ENCODE peak calls at places on chromosomes 3 and 15, in ten cellular contexts. O, N, A, H, S, F, I, T, J and Y are unnamed samples.

GRCh38 chr15:84921121-84921520 is 36.7 kb downstream of the SLC28A1 start:
- DNase-seq in O (peak), N (no peak), A (no peak), H (no peak), S (no peak), F (no peak), I (no peak), T (no peak), J (no peak), Y (no peak)

GRCh38 chr3:99023590-99024192 is 122.2 kb upstream of the DCBLD2 start:
- DNase-seq in O (peak), N (no peak), A (no peak), H (peak), S (no peak), F (peak), I (peak), T (no peak), J (peak), Y (peak)

GRCh38 chr15:58934521-58934920 is 1.0 kb upstream of the SLTM start:
- DNase-seq in O (peak), N (no peak), A (no peak), H (no peak), S (no peak), F (peak), I (no peak), T (no peak), J (no peak), Y (no peak)

GRCh38 chr3:129834580-129834979 is 58.9 kb downstream of the TMCC1 start:
- DNase-seq in O (no peak), N (no peak), A (no peak), H (no peak), S (no peak), F (peak), I (no peak), T (no peak), J (no peak), Y (no peak)

GRCh38 chr15:63322541-63322940 is 45.1 kb downstream of the APH1B start:
- DNase-seq in O (no peak), N (no peak), A (no peak), H (peak), S (no peak), F (peak), I (no peak), T (no peak), J (peak), Y (no peak)

GRCh38 chr3:126746395-126747177 is 42.5 kb downstream of the CHCHD6 start:
- DNase-seq in O (peak), N (no peak), A (no peak), H (no peak), S (no peak), F (peak), I (no peak), T (no peak), J (peak), Y (peak)

GRCh38 chr3:126399756-126400155 is 5.0 kb downstream of the CFAP100 start:
- DNase-seq in O (no peak), N (peak), A (no peak), H (no peak), S (no peak), F (no peak), I (no peak), T (no peak), J (no peak), Y (no peak)

GRCh38 chr3:5264896-5265770 is 77.6 kb downstream of the EDEM1 start:
- DNase-seq in O (no peak), N (no peak), A (no peak), H (peak), S (no peak), F (peak), I (no peak), T (no peak), J (no peak), Y (no peak)

GRCh38 chr3:193040836-193041672 is 123.4 kb upstream of the MB21D2 start:
- DNase-seq in O (peak), N (no peak), A (no peak), H (peak), S (no peak), F (peak), I (peak), T (no peak), J (peak), Y (peak)

GRCh38 chr3:49279376-49279775 is 2.3 kb upstream of the C3orf62 start:
- DNase-seq in O (peak), N (no peak), A (no peak), H (peak), S (no peak), F (no peak), I (no peak), T (no peak), J (peak), Y (no peak)

GRCh38 chr3:136772709-136773108 is 20.5 kb upstream of the STAG1 start:
- DNase-seq in O (peak), N (no peak), A (no peak), H (peak), S (no peak), F (peak), I (no peak), T (no peak), J (peak), Y (no peak)

GRCh38 chr15:68055224-68055705 is 1.1 kb downstream of the PIAS1 start:
- DNase-seq in O (peak), N (peak), A (no peak), H (peak), S (peak), F (peak), I (peak), T (no peak), J (peak), Y (no peak)

GRCh38 chr3:169694117-169694516 is 30.6 kb upstream of the MECOM start:
- DNase-seq in O (no peak), N (no peak), A (no peak), H (no peak), S (no peak), F (peak), I (no peak), T (no peak), J (peak), Y (no peak)

GRCh38 chr3:170584585-170585007 is 1.3 kb downstream of the SLC7A14 start:
- DNase-seq in O (peak), N (peak), A (peak), H (peak), S (peak), F (peak), I (peak), T (no peak), J (peak), Y (peak)

GRCh38 chr3:127865941-127866340 is 43.6 kb upstream of the MGLL start:
- DNase-seq in O (peak), N (no peak), A (no peak), H (peak), S (no peak), F (peak), I (no peak), T (no peak), J (peak), Y (no peak)

GRCh38 chr3:120093119-120093922 is 926 bp downstream of the GSK3B start:
- DNase-seq in O (peak), N (peak), A (no peak), H (peak), S (no peak), F (peak), I (peak), T (no peak), J (peak), Y (no peak)

GRCh38 chr3:32411442-32411841 is 19.8 kb downstream of the CMTM7 start:
- DNase-seq in O (no peak), N (no peak), A (no peak), H (no peak), S (no peak), F (no peak), I (no peak), T (no peak), J (no peak), Y (no peak)

GRCh38 chr15:59456114-59456513 is 18.1 kb downstream of the FAM81A start:
- DNase-seq in O (no peak), N (peak), A (no peak), H (no peak), S (no peak), F (no peak), I (no peak), T (no peak), J (no peak), Y (no peak)

GRCh38 chr3:72888546-72889309 is 882 bp downstream of the GXYLT2 start:
- DNase-seq in O (peak), N (no peak), A (no peak), H (no peak), S (no peak), F (peak), I (no peak), T (no peak), J (peak), Y (no peak)

GRCh38 chr15:62976301-62976842 is 66.2 kb upstream of the TPM1 start:
- DNase-seq in O (peak), N (no peak), A (no peak), H (peak), S (no peak), F (peak), I (no peak), T (no peak), J (peak), Y (no peak)

GRCh38 chr15:56824174-56824573 is 90.9 kb upstream of the ZNF280D start:
- DNase-seq in O (no peak), N (no peak), A (no peak), H (peak), S (no peak), F (no peak), I (no peak), T (no peak), J (no peak), Y (no peak)

GRCh38 chr15:98904466-98905048 is 103.0 kb downstream of the PGPEP1L start:
- DNase-seq in O (peak), N (no peak), A (no peak), H (peak), S (no peak), F (peak), I (peak), T (no peak), J (peak), Y (peak)

GRCh38 chr3:177538743-177539730 is 341.8 kb upstream of the TBL1XR1 start:
- DNase-seq in O (no peak), N (no peak), A (no peak), H (no peak), S (no peak), F (peak), I (no peak), T (no peak), J (peak), Y (no peak)

GRCh38 chr15:60375255-60375809 is 22.5 kb downstream of the ANXA2 start:
- DNase-seq in O (peak), N (no peak), A (no peak), H (no peak), S (no peak), F (no peak), I (no peak), T (no peak), J (no peak), Y (no peak)

GRCh38 chr3:56251343-56251945 is 216.8 kb downstream of the ERC2 start:
- DNase-seq in O (peak), N (no peak), A (no peak), H (peak), S (no peak), F (peak), I (no peak), T (no peak), J (peak), Y (peak)

GRCh38 chr3:39716849-39717248 is 92.6 kb upstream of the MYRIP start:
- DNase-seq in O (no peak), N (no peak), A (no peak), H (no peak), S (no peak), F (no peak), I (no peak), T (no peak), J (no peak), Y (no peak)

GRCh38 chr15:92887869-92888268 is 12.3 kb upstream of the CHD2 start:
- DNase-seq in O (no peak), N (no peak), A (no peak), H (no peak), S (no peak), F (no peak), I (no peak), T (no peak), J (no peak), Y (no peak)

GRCh38 chr3:123258811-123259420 is 57.2 kb downstream of the SEC22A start:
- DNase-seq in O (peak), N (no peak), A (no peak), H (peak), S (no peak), F (peak), I (peak), T (no peak), J (peak), Y (peak)

GRCh38 chr15:101445562-101446526 is 43.7 kb downstream of the PCSK6 start:
- DNase-seq in O (peak), N (no peak), A (no peak), H (peak), S (no peak), F (peak), I (no peak), T (no peak), J (peak), Y (peak)

GRCh38 chr3:30675006-30675405 is 68.6 kb downstream of the TGFBR2 start:
- DNase-seq in O (no peak), N (no peak), A (no peak), H (no peak), S (no peak), F (no peak), I (no peak), T (no peak), J (no peak), Y (no peak)

GRCh38 chr3:186953011-186953487 is 22.7 kb downstream of the ST6GAL1 start:
- DNase-seq in O (peak), N (no peak), A (no peak), H (peak), S (no peak), F (peak), I (no peak), T (no peak), J (peak), Y (no peak)

GRCh38 chr3:183551930-183552329 is 3.6 kb downstream of the KLHL6 start:
- DNase-seq in O (no peak), N (no peak), A (no peak), H (no peak), S (no peak), F (no peak), I (no peak), T (no peak), J (no peak), Y (no peak)

GRCh38 chr3:94185753-94186152 is 122.9 kb downstream of the NSUN3 start:
- DNase-seq in O (peak), N (no peak), A (no peak), H (no peak), S (no peak), F (peak), I (no peak), T (no peak), J (no peak), Y (no peak)

GRCh38 chr15:28989239-28989830 is 103.6 kb downstream of the APBA2 start:
- DNase-seq in O (peak), N (no peak), A (no peak), H (no peak), S (no peak), F (peak), I (peak), T (no peak), J (no peak), Y (no peak)

GRCh38 chr3:58175429-58176184 is 35.2 kb downstream of the DNASE1L3 start:
- DNase-seq in O (peak), N (peak), A (no peak), H (peak), S (no peak), F (peak), I (no peak), T (no peak), J (peak), Y (no peak)